ENCODE peak calls at places on chromosome 1, in four cellular contexts. K, B, Z and Y are unnamed samples.

GRCh38 chr1:95572002-95572401 is 338.0 kb downstream of the RWDD3 start:
- DNase-seq in B (no peak), Z (no peak), K (no peak), Y (no peak)

GRCh38 chr1:198253668-198254067 is 96.9 kb downstream of the NEK7 start:
- DNase-seq in Z (no peak), K (no peak), B (no peak), Y (no peak)

GRCh38 chr1:19081218-19081893 is 124.9 kb upstream of the IFFO2 start:
- DNase-seq in K (no peak), Z (no peak), B (peak), Y (no peak)

GRCh38 chr1:167566766-167567165 is 13.2 kb upstream of the CREG1 start:
- DNase-seq in Z (no peak), K (no peak), B (no peak), Y (no peak)

GRCh38 chr1:54480201-54480848 is 67.7 kb upstream of the ACOT11 start:
- DNase-seq in B (no peak), Z (no peak), K (no peak), Y (no peak)

GRCh38 chr1:231162970-231163830 is 1.3 kb downstream of the TRIM67 start:
- DNase-seq in K (no peak), B (no peak), Z (no peak), Y (no peak)

GRCh38 chr1:248823517-248824001 is 2.2 kb downstream of the SH3BP5L start:
- DNase-seq in K (no peak), B (no peak), Z (no peak), Y (no peak)

GRCh38 chr1:180270767-180271639 is 40.9 kb downstream of the LHX4 start:
- DNase-seq in K (no peak), Z (no peak), B (peak), Y (no peak)

GRCh38 chr1:65691962-65692361 is 100.7 kb upstream of the PDE4B start:
- DNase-seq in B (no peak), K (no peak), Z (no peak), Y (no peak)

GRCh38 chr1:63318255-63319068 is 3.9 kb upstream of the FOXD3 start:
- DNase-seq in B (no peak), Z (no peak), K (no peak), Y (no peak)

GRCh38 chr1:227884370-227885134 is 63.2 kb downstream of the WNT9A start:
- DNase-seq in K (no peak), Z (peak), B (peak), Y (peak)

GRCh38 chr1:230366504-230366915 is 59.6 kb downstream of the PGBD5 start:
- DNase-seq in B (no peak), Z (no peak), K (no peak), Y (no peak)

GRCh38 chr1:21946836-21947587 is 9.9 kb upstream of the HSPG2 start:
- DNase-seq in K (no peak), B (no peak), Z (no peak), Y (peak)

GRCh38 chr1:234874291-234875288 is 254.0 kb downstream of the TOMM20 start:
- DNase-seq in K (no peak), B (no peak), Z (no peak), Y (no peak)

GRCh38 chr1:180612591-180612990 is 19.2 kb upstream of the XPR1 start:
- DNase-seq in K (no peak), Z (no peak), B (no peak), Y (no peak)

GRCh38 chr1:209621329-209621728 is 30.9 kb downstream of the LAMB3 start:
- DNase-seq in B (no peak), K (no peak), Z (no peak), Y (no peak)

GRCh38 chr1:176745945-176746344 is 283.0 kb downstream of the PAPPA2 start:
- DNase-seq in B (no peak), K (no peak), Z (no peak), Y (no peak)

GRCh38 chr1:200015811-200016210 is 11.7 kb upstream of the NR5A2 start:
- DNase-seq in Z (no peak), K (no peak), B (no peak), Y (no peak)

GRCh38 chr1:171654705-171655214 is 2.3 kb upstream of the MYOC start:
- DNase-seq in B (no peak), Z (no peak), K (no peak), Y (no peak)

GRCh38 chr1:241202321-241202845 is 154.6 kb downstream of the RGS7 start:
- DNase-seq in Z (no peak), K (no peak), B (no peak), Y (no peak)

GRCh38 chr1:67230539-67230938 is 64.3 kb downstream of the IL23R start:
- DNase-seq in B (no peak), K (no peak), Z (no peak), Y (no peak)

GRCh38 chr1:201955009-201955749 is at the start of gene TIMM17A:
- DNase-seq in K (peak), Z (peak), B (peak), Y (peak)

GRCh38 chr1:221887091-221887746 is 145.3 kb upstream of the DUSP10 start:
- DNase-seq in K (peak), B (peak), Z (peak), Y (peak)

GRCh38 chr1:184049291-184049690 is 2.2 kb upstream of the TSEN15 start:
- DNase-seq in B (no peak), K (no peak), Z (no peak), Y (no peak)

GRCh38 chr1:117642963-117643362 is 37.1 kb downstream of the TENT5C start:
- DNase-seq in B (peak), K (no peak), Z (no peak), Y (no peak)

GRCh38 chr1:26122988-26123973 is 11.7 kb downstream of the PDIK1L start:
- DNase-seq in B (no peak), K (peak), Z (no peak), Y (no peak)

GRCh38 chr1:217924924-217925323 is 293.8 kb downstream of the SPATA17 start:
- DNase-seq in Z (no peak), B (no peak), K (no peak), Y (no peak)

GRCh38 chr1:87045757-87046422 is 131.5 kb downstream of the HS2ST1 start:
- DNase-seq in B (no peak), K (no peak), Z (no peak), Y (no peak)